ENCODE peak calls at places on chromosomes 11 and 22, in five cellular contexts. N is OCI-LY7, D is heart right ventricle, I is body of pancreas, S is thyroid gland. J is an unnamed sample.

GRCh38 chr11:60954421-60954820 is 2.4 kb upstream of the SLC15A3 start:
- DNase-seq in N (no peak), D (no peak), I (no peak), S (no peak), J (no peak)

GRCh38 chr11:11981364-11981763 is 27.1 kb downstream of the DKK3 start:
- DNase-seq in N (no peak), D (no peak), I (no peak), S (no peak), J (no peak)

GRCh38 chr11:107704432-107704831 is 7.4 kb downstream of the SLN start:
- DNase-seq in N (no peak), D (no peak), I (no peak), S (no peak), J (peak; percentile 41)

GRCh38 chr11:133383689-133384088 is 148.6 kb downstream of the OPCML start:
- DNase-seq in N (no peak), D (no peak), I (no peak), S (no peak), J (no peak)

GRCh38 chr11:18064450-18065048 is 18.5 kb upstream of the TPH1 start:
- DNase-seq in N (no peak), D (no peak), I (peak; percentile 16), S (no peak), J (no peak)

GRCh38 chr22:19704355-19705015 is 9.8 kb upstream of the SEPTIN5 start:
- DNase-seq in N (no peak), D (no peak), I (no peak), S (no peak), J (no peak)

GRCh38 chr11:86941077-86941870 is 13.9 kb downstream of the FZD4 start:
- DNase-seq in N (no peak), D (no peak), I (no peak), S (no peak), J (no peak)

GRCh38 chr11:77455740-77456139 is 18.2 kb downstream of the PAK1 start:
- DNase-seq in N (no peak), D (no peak), I (no peak), S (no peak), J (no peak)

GRCh38 chr11:130774703-130775102 is 141.6 kb downstream of the SNX19 start:
- DNase-seq in N (no peak), D (peak; percentile 69), I (peak; percentile 19), S (peak; percentile 47), J (no peak)

GRCh38 chr11:120912504-120912903 is 111.4 kb upstream of the TBCEL start:
- DNase-seq in N (peak; percentile 46), D (no peak), I (no peak), S (no peak), J (peak; percentile 27)

GRCh38 chr22:37735054-37735453 is 38.2 kb downstream of the TRIOBP start:
- DNase-seq in N (no peak), D (no peak), I (peak; percentile 66), S (peak; percentile 61), J (no peak)

GRCh38 chr11:64267207-64267945 is 16.0 kb downstream of the PLCB3 start:
- DNase-seq in N (no peak), D (peak; percentile 51), I (no peak), S (peak; percentile 60), J (no peak)

GRCh38 chr11:57904369-57904768 is 119.3 kb upstream of the OR9Q1 start:
- DNase-seq in N (no peak), D (no peak), I (no peak), S (peak; percentile 42), J (no peak)

GRCh38 chr11:133552938-133553337 is 20.6 kb upstream of the OPCML start:
- DNase-seq in N (no peak), D (no peak), I (no peak), S (no peak), J (no peak)

GRCh38 chr11:97498891-97499290 is 1109.1 kb downstream of the JRKL start:
- DNase-seq in N (no peak), D (no peak), I (no peak), S (no peak), J (no peak)

GRCh38 chr11:134418119-134418840 is 6.2 kb upstream of the B3GAT1 start:
- DNase-seq in N (no peak), D (no peak), I (no peak), S (peak; percentile 15), J (no peak)

GRCh38 chr11:59555601-59556114 is 44.3 kb downstream of the OR4D9 start:
- DNase-seq in N (no peak), D (no peak), I (no peak), S (no peak), J (peak; percentile 38)

GRCh38 chr11:62958547-62959071 is 26.2 kb downstream of the SLC22A6 start:
- DNase-seq in N (no peak), D (peak; percentile 42), I (no peak), S (no peak), J (peak; percentile 20)

GRCh38 chr11:3675971-3676370 is 4.8 kb upstream of the CHRNA10 start:
- DNase-seq in N (no peak), D (no peak), I (no peak), S (no peak), J (no peak)

GRCh38 chr22:48921411-48921903 is 906.2 kb downstream of the BRD1 start:
- DNase-seq in N (no peak), D (no peak), I (no peak), S (no peak), J (no peak)

GRCh38 chr11:123054301-123055065 is 7.5 kb downstream of the HSPA8 start:
- DNase-seq in N (peak; percentile 88), D (peak; percentile 40), I (peak; percentile 33), S (no peak), J (peak; percentile 74)

GRCh38 chr11:102196816-102197215 is 86.6 kb downstream of the YAP1 start:
- DNase-seq in N (no peak), D (no peak), I (no peak), S (no peak), J (no peak)

GRCh38 chr11:74937696-74938475 is 11.0 kb downstream of the XRRA1 start:
- DNase-seq in N (no peak), D (no peak), I (no peak), S (no peak), J (peak; percentile 50)

GRCh38 chr11:35376613-35377012 is 42.7 kb downstream of the SLC1A2 start:
- DNase-seq in N (no peak), D (no peak), I (no peak), S (no peak), J (no peak)

GRCh38 chr11:35040221-35040942 is 98.6 kb upstream of the CD44 start:
- DNase-seq in N (no peak), D (no peak), I (peak; percentile 68), S (no peak), J (peak; percentile 89)

GRCh38 chr11:117535870-117536411 is 208.3 kb downstream of the CEP164 start:
- DNase-seq in N (no peak), D (no peak), I (no peak), S (no peak), J (no peak)

GRCh38 chr11:108002476-108002875 is 6.2 kb upstream of the CUL5 start:
- DNase-seq in N (no peak), D (no peak), I (no peak), S (no peak), J (no peak)

GRCh38 chr11:61037694-61038093 is 64.6 kb upstream of the CD5 start:
- DNase-seq in N (no peak), D (no peak), I (no peak), S (peak; percentile 80), J (peak; percentile 28)

GRCh38 chr11:64545605-64546004 is 45.4 kb upstream of the SLC22A12 start:
- DNase-seq in N (no peak), D (no peak), I (no peak), S (no peak), J (peak; percentile 68)

GRCh38 chr22:46076651-46077339 is 73.5 kb upstream of the PPARA start:
- DNase-seq in N (no peak), D (no peak), I (peak; percentile 64), S (no peak), J (no peak)

GRCh38 chr11:75351541-75352416 is at the start of gene ARRB1:
- DNase-seq in N (no peak), D (peak; percentile 76), I (peak; percentile 74), S (peak; percentile 49), J (no peak)

GRCh38 chr11:121741954-121742361 is 289.2 kb upstream of the SORL1-AS1 start:
- DNase-seq in N (no peak), D (peak; percentile 81), I (peak; percentile 43), S (peak; percentile 26), J (peak; percentile 31)

GRCh38 chr11:69546735-69547370 is 65.4 kb downstream of the LINC01488 start:
- DNase-seq in N (no peak), D (no peak), I (no peak), S (no peak), J (no peak)

GRCh38 chr22:22384668-22385244 is 123.8 kb downstream of the ZNF280B start:
- DNase-seq in N (no peak), D (no peak), I (no peak), S (no peak), J (no peak)

DNA sequence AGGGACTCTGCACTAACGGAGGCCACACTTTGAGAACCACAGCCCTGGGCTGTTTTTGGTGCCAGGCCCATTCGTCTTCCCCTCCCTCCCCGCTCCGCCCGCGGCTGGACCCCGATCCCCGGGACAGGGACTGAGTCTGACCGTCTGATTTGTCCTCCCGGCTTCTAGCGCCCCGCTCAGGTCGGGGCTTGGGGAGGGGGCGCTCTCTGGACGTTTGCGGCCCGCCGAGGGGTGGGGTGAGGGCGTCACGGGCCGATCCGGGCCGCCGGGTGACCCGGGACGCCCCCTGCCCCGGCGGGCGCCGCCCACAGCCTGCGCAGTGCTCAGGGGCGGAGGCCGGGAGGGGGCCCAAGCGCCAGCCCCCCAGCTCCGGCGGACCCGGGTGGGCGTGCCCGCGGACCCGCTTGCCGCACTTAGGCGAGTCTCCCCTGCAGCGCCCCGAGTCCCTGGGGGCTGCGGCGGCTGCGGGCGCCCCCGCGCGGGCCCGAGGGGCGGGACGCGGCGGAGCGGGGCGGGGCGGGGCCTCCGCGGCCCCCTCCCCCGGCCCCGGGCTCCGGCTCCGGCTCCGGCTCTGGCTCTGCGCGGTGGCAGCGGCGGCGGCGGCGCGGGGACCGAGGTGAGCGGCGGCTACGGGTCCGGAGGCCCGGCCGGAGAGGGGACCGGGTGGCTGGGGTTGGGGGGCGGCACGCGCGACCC is 33.7 kb upstream of the PRR5 start:
- DNase-seq in N (no peak), D (no peak), I (no peak), S (no peak), J (no peak)
- H3K4me3 ChIP-seq in N (no peak overlapping the region), D (peak overlapping the region; percentile 53), I (no peak overlapping the region), S (peak overlapping the region; percentile 32), J (peak overlapping the region; percentile 29)

GRCh38 chr11:16070573-16070972 is 285.8 kb downstream of the SOX6 start:
- DNase-seq in N (no peak), D (no peak), I (no peak), S (no peak), J (no peak)
- TF ChIP-seq CTCF in N (no peak), D (no peak), I (no peak), S (no peak), J (no peak)

DNA sequence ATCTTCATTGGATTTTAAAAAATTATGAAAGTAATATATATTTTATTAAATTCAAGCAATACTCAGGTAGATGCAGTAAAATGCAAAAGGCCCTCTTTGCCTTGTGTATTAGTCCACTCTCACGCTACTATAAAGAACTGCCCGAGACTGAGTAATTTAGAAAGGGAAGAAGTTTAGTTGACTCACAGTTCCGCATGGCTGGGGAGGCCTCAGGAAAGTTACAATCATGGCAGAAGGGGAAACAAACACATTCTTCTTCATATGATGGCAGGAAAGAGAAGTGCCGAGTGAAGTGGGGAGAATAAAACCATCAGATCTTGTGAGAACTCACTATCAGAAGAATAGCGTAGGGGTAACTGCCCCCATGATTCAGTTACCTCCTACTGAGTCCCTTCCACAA is 130.8 kb downstream of the HIPK3 start:
- DNase-seq in N (peak; percentile 59), D (no peak), I (no peak), S (no peak), J (no peak)
- H3K4me3 ChIP-seq in N (peak overlapping the region; percentile 57), D (no peak overlapping the region), I (no peak overlapping the region), S (no peak overlapping the region), J (no peak overlapping the region)

GRCh38 chr11:46296520-46297448 is 19.3 kb downstream of the CREB3L1 start:
- DNase-seq in N (no peak), D (peak; percentile 61), I (peak; percentile 70), S (no peak), J (peak; percentile 96)
- TF ChIP-seq CTCF in N (no peak), D (peak; percentile 58), I (peak; percentile 25), S (peak; percentile 20), J (peak; percentile 96)